ENCODE peak calls at places on chromosome 11, in eight cellular contexts. One of them, this sample, is unnamed.

GRCh38 chr11:3920148-3920852 is 64.8 kb downstream of the STIM1 start:
- DNase-seq in body of pancreas: peak
- DNase-seq in sigmoid colon: peak
- DNase-seq in vagina: no peak
- DNase-seq in H9: no peak
- DNase-seq in D721Med: no peak
- DNase-seq in prostate gland: no peak
- DNase-seq in A549: no peak
- DNase-seq in this sample: peak

GRCh38 chr11:71251761-71252433 is 480 bp downstream of the SHANK2 start:
- DNase-seq in sigmoid colon: no peak
- DNase-seq in prostate gland: peak
- DNase-seq in D721Med: no peak
- DNase-seq in A549: peak
- DNase-seq in vagina: no peak
- DNase-seq in H9: peak
- DNase-seq in body of pancreas: peak
- DNase-seq in this sample: peak

GRCh38 chr11:58637367-58637766 is 14.9 kb downstream of the CNTF start:
- DNase-seq in A549: no peak
- DNase-seq in prostate gland: no peak
- DNase-seq in sigmoid colon: no peak
- DNase-seq in H9: no peak
- DNase-seq in body of pancreas: no peak
- DNase-seq in D721Med: no peak
- DNase-seq in vagina: no peak
- DNase-seq in this sample: no peak

GRCh38 chr11:69982675-69983570 is 95.2 kb upstream of the ANO1 start:
- DNase-seq in H9: peak
- DNase-seq in D721Med: no peak
- DNase-seq in body of pancreas: no peak
- DNase-seq in A549: no peak
- DNase-seq in sigmoid colon: no peak
- DNase-seq in prostate gland: no peak
- DNase-seq in vagina: no peak
- DNase-seq in this sample: no peak

GRCh38 chr11:19728436-19728835 is 15.8 kb downstream of the NAV2 start:
- DNase-seq in A549: no peak
- DNase-seq in sigmoid colon: no peak
- DNase-seq in H9: no peak
- DNase-seq in vagina: no peak
- DNase-seq in D721Med: no peak
- DNase-seq in prostate gland: no peak
- DNase-seq in body of pancreas: peak
- DNase-seq in this sample: no peak

GRCh38 chr11:75582935-75583709 is 21.1 kb downstream of the SERPINH1 start:
- DNase-seq in prostate gland: no peak
- DNase-seq in sigmoid colon: peak
- DNase-seq in vagina: no peak
- DNase-seq in D721Med: peak
- DNase-seq in H9: peak
- DNase-seq in body of pancreas: peak
- DNase-seq in A549: peak
- DNase-seq in this sample: peak

GRCh38 chr11:36744375-36745168 is 146.5 kb upstream of the RAG2 start:
- DNase-seq in prostate gland: peak
- DNase-seq in vagina: no peak
- DNase-seq in body of pancreas: peak
- DNase-seq in A549: peak
- DNase-seq in sigmoid colon: peak
- DNase-seq in H9: peak
- DNase-seq in D721Med: no peak
- DNase-seq in this sample: peak

GRCh38 chr11:107151158-107151557 is 132.9 kb upstream of the GUCY1A2 start:
- DNase-seq in prostate gland: no peak
- DNase-seq in body of pancreas: no peak
- DNase-seq in A549: no peak
- DNase-seq in sigmoid colon: no peak
- DNase-seq in vagina: no peak
- DNase-seq in H9: no peak
- DNase-seq in D721Med: no peak
- DNase-seq in this sample: no peak

GRCh38 chr11:67267188-67268035 is 1.1 kb downstream of the GRK2 start:
- DNase-seq in sigmoid colon: peak
- DNase-seq in H9: no peak
- DNase-seq in vagina: no peak
- DNase-seq in body of pancreas: peak
- DNase-seq in prostate gland: peak
- DNase-seq in A549: no peak
- DNase-seq in D721Med: no peak
- DNase-seq in this sample: peak

GRCh38 chr11:77580712-77581337 is 8.9 kb upstream of the AQP11 start:
- DNase-seq in sigmoid colon: no peak
- DNase-seq in body of pancreas: no peak
- DNase-seq in prostate gland: no peak
- DNase-seq in A549: no peak
- DNase-seq in D721Med: no peak
- DNase-seq in H9: no peak
- DNase-seq in vagina: no peak
- DNase-seq in this sample: no peak

GRCh38 chr11:18853086-18853720 is 61.6 kb upstream of the PTPN5 start:
- DNase-seq in H9: peak
- DNase-seq in D721Med: no peak
- DNase-seq in A549: peak
- DNase-seq in body of pancreas: peak
- DNase-seq in prostate gland: peak
- DNase-seq in vagina: no peak
- DNase-seq in sigmoid colon: no peak
- DNase-seq in this sample: peak

GRCh38 chr11:86160546-86161149 is 83.9 kb upstream of the EED start:
- DNase-seq in A549: no peak
- DNase-seq in prostate gland: no peak
- DNase-seq in body of pancreas: no peak
- DNase-seq in vagina: no peak
- DNase-seq in sigmoid colon: no peak
- DNase-seq in D721Med: no peak
- DNase-seq in H9: no peak
- DNase-seq in this sample: peak

GRCh38 chr11:77200351-77200750 is 72.3 kb downstream of the MYO7A start:
- DNase-seq in prostate gland: no peak
- DNase-seq in H9: no peak
- DNase-seq in D721Med: no peak
- DNase-seq in vagina: no peak
- DNase-seq in sigmoid colon: no peak
- DNase-seq in A549: no peak
- DNase-seq in body of pancreas: no peak
- DNase-seq in this sample: no peak

GRCh38 chr11:33897761-33898403 is 6.0 kb upstream of the LMO2 start:
- DNase-seq in prostate gland: peak
- DNase-seq in A549: no peak
- DNase-seq in D721Med: no peak
- DNase-seq in sigmoid colon: no peak
- DNase-seq in H9: no peak
- DNase-seq in vagina: no peak
- DNase-seq in body of pancreas: no peak
- DNase-seq in this sample: no peak

GRCh38 chr11:122398167-122398566 is 257.4 kb upstream of the UBASH3B start:
- DNase-seq in prostate gland: no peak
- DNase-seq in A549: no peak
- DNase-seq in H9: no peak
- DNase-seq in D721Med: no peak
- DNase-seq in vagina: no peak
- DNase-seq in sigmoid colon: no peak
- DNase-seq in body of pancreas: no peak
- DNase-seq in this sample: no peak

GRCh38 chr11:93827347-93827746 is 23.1 kb downstream of the VSTM5 start:
- DNase-seq in H9: no peak
- DNase-seq in prostate gland: no peak
- DNase-seq in vagina: no peak
- DNase-seq in sigmoid colon: no peak
- DNase-seq in body of pancreas: peak
- DNase-seq in D721Med: no peak
- DNase-seq in A549: no peak
- DNase-seq in this sample: no peak

DNA sequence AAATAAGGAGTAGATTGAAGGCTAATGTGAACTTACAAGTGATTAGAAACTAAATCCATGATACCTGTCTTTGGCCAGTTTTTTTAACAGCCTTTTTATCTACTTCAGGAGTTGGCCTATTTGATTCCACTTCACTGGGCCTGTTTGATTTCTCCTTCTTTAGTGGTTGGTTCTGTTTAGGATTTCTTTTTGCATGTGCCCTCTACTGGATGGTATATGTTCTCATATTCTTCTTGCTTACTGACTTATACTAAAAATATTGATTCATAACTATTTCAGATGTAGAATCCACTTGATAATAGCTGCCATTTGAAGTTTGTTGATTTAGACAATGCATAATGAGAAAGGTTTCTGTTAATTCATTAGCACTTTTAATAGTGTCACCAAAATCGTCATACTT is 53.9 kb downstream of the USP47 start:
- DNase-seq in H9: no peak
- DNase-seq in prostate gland: no peak
- DNase-seq in sigmoid colon: no peak
- DNase-seq in vagina: no peak
- DNase-seq in body of pancreas: no peak
- DNase-seq in A549: no peak
- DNase-seq in D721Med: no peak
- DNase-seq in this sample: no peak
- TF ChIP-seq CTCF in H9: no peak
- TF ChIP-seq CTCF in prostate gland: no peak
- TF ChIP-seq CTCF in sigmoid colon: peak
- TF ChIP-seq CTCF in vagina: no peak
- TF ChIP-seq CTCF in body of pancreas: peak
- TF ChIP-seq CTCF in A549: peak
- TF ChIP-seq CTCF in D721Med: no peak
- TF ChIP-seq CTCF in this sample: peak

GRCh38 chr11:55554169-55554568 is at the start of gene OR4C15:
- DNase-seq in vagina: no peak
- DNase-seq in sigmoid colon: no peak
- DNase-seq in prostate gland: no peak
- DNase-seq in A549: no peak
- DNase-seq in body of pancreas: no peak
- DNase-seq in D721Med: no peak
- DNase-seq in H9: no peak
- DNase-seq in this sample: no peak
- TF ChIP-seq CTCF in vagina: no peak
- TF ChIP-seq CTCF in sigmoid colon: no peak
- TF ChIP-seq CTCF in prostate gland: no peak
- TF ChIP-seq CTCF in A549: no peak
- TF ChIP-seq CTCF in body of pancreas: no peak
- TF ChIP-seq CTCF in D721Med: no peak
- TF ChIP-seq CTCF in H9: no peak
- TF ChIP-seq CTCF in this sample: no peak

GRCh38 chr11:126079640-126080205 is 17.1 kb upstream of the CDON start:
- DNase-seq in prostate gland: no peak
- DNase-seq in D721Med: no peak
- DNase-seq in body of pancreas: no peak
- DNase-seq in H9: peak
- DNase-seq in sigmoid colon: no peak
- DNase-seq in A549: no peak
- DNase-seq in vagina: no peak
- DNase-seq in this sample: no peak
- TF ChIP-seq CTCF in prostate gland: no peak
- TF ChIP-seq CTCF in D721Med: no peak
- TF ChIP-seq CTCF in body of pancreas: peak
- TF ChIP-seq CTCF in H9: peak
- TF ChIP-seq CTCF in sigmoid colon: no peak
- TF ChIP-seq CTCF in A549: no peak
- TF ChIP-seq CTCF in vagina: no peak
- TF ChIP-seq CTCF in this sample: no peak

GRCh38 chr11:72602250-72602904 is 71.8 kb downstream of the PDE2A start:
- DNase-seq in sigmoid colon: no peak
- DNase-seq in prostate gland: no peak
- DNase-seq in A549: no peak
- DNase-seq in vagina: no peak
- DNase-seq in H9: no peak
- DNase-seq in D721Med: no peak
- DNase-seq in body of pancreas: no peak
- DNase-seq in this sample: no peak

GRCh38 chr11:72599325-72600117 is 74.7 kb downstream of the PDE2A start:
- DNase-seq in body of pancreas: no peak
- DNase-seq in vagina: no peak
- DNase-seq in sigmoid colon: no peak
- DNase-seq in A549: no peak
- DNase-seq in H9: peak
- DNase-seq in D721Med: no peak
- DNase-seq in prostate gland: no peak
- DNase-seq in this sample: no peak

GRCh38 chr11:72598466-72598865 is 75.8 kb downstream of the PDE2A start:
- DNase-seq in vagina: no peak
- DNase-seq in body of pancreas: peak
- DNase-seq in H9: no peak
- DNase-seq in A549: no peak
- DNase-seq in D721Med: no peak
- DNase-seq in prostate gland: no peak
- DNase-seq in sigmoid colon: no peak
- DNase-seq in this sample: no peak

GRCh38 chr11:72600557-72600956 is 73.7 kb downstream of the PDE2A start:
- DNase-seq in sigmoid colon: no peak
- DNase-seq in vagina: no peak
- DNase-seq in D721Med: no peak
- DNase-seq in body of pancreas: no peak
- DNase-seq in H9: no peak
- DNase-seq in prostate gland: no peak
- DNase-seq in A549: no peak
- DNase-seq in this sample: no peak

GRCh38 chr11:72598901-72599300 is 75.3 kb downstream of the PDE2A start:
- DNase-seq in sigmoid colon: peak
- DNase-seq in D721Med: no peak
- DNase-seq in A549: peak
- DNase-seq in H9: peak
- DNase-seq in vagina: no peak
- DNase-seq in body of pancreas: peak
- DNase-seq in prostate gland: peak
- DNase-seq in this sample: peak
- TF ChIP-seq CTCF in sigmoid colon: peak
- TF ChIP-seq CTCF in D721Med: no peak
- TF ChIP-seq CTCF in A549: peak
- TF ChIP-seq CTCF in H9: peak
- TF ChIP-seq CTCF in vagina: no peak
- TF ChIP-seq CTCF in body of pancreas: peak
- TF ChIP-seq CTCF in prostate gland: peak
- TF ChIP-seq CTCF in this sample: peak

This sample was measured in Calu3.